ENCODE peak calls at places on chromosomes 3 and 15, in nine cellular contexts. B is choroid plexus epithelial cell, Q is AG09309, E is aorta, S is GM12892, D is ureter, O is HT1080, H is H9, Z is T-helper 1 cell. C is an unnamed sample.

GRCh38 chr3:127079211-127079610 is 96.3 kb downstream of the PLXNA1 start:
- DNase-seq in B (no peak), Q (no peak), E (no peak), S (no peak), D (no peak), O (no peak), H (no peak), Z (no peak), C (no peak)

GRCh38 chr3:3110299-3110630 is at the start of gene IL5RA:
- DNase-seq in B (peak; percentile 9), Q (no peak), E (no peak), S (no peak), D (no peak), O (no peak), H (peak; percentile 35), Z (no peak), C (no peak)

GRCh38 chr15:59388670-59389069 is 16.0 kb upstream of the MYO1E start:
- DNase-seq in B (peak; percentile 74), Q (peak; percentile 16), E (no peak), S (no peak), D (no peak), O (peak; percentile 34), H (no peak), Z (no peak), C (no peak)

GRCh38 chr3:113285226-113285625 is 73.9 kb downstream of the BOC start:
- DNase-seq in B (no peak), Q (no peak), E (no peak), S (no peak), D (no peak), O (no peak), H (no peak), Z (no peak), C (no peak)

GRCh38 chr3:146543461-146544012 is 870 bp downstream of the PLSCR1 start:
- DNase-seq in B (peak; percentile 48), Q (no peak), E (peak; percentile 47), S (peak; percentile 2), D (no peak), O (peak; percentile 32), H (no peak), Z (no peak), C (peak; percentile 34)

GRCh38 chr3:124974691-124975090 is 40.1 kb upstream of the MUC13 start:
- DNase-seq in B (no peak), Q (no peak), E (no peak), S (no peak), D (no peak), O (no peak), H (no peak), Z (no peak), C (peak; percentile 90)

GRCh38 chr15:54810496-54810895 is 386.2 kb downstream of the RSL24D1 start:
- DNase-seq in B (no peak), Q (no peak), E (no peak), S (no peak), D (no peak), O (no peak), H (no peak), Z (no peak), C (no peak)

GRCh38 chr3:89314454-89314853 is 207.0 kb downstream of the EPHA3 start:
- DNase-seq in B (peak; percentile 81), Q (no peak), E (no peak), S (no peak), D (no peak), O (peak; percentile 52), H (peak; percentile 34), Z (no peak), C (peak; percentile 58)

GRCh38 chr3:32844322-32844654 is 26.5 kb downstream of the TRIM71 start:
- DNase-seq in B (no peak), Q (no peak), E (no peak), S (no peak), D (no peak), O (no peak), H (peak; percentile 65), Z (no peak), C (no peak)

GRCh38 chr3:39260957-39261356 is 18.9 kb downstream of the CX3CR1 start:
- DNase-seq in B (peak; percentile 94), Q (peak; percentile 88), E (peak; percentile 94), S (no peak), D (peak; percentile 74), O (peak; percentile 83), H (no peak), Z (no peak), C (peak; percentile 75)

GRCh38 chr15:72534522-72534921 is 60.4 kb downstream of the ARIH1 start:
- DNase-seq in B (no peak), Q (no peak), E (no peak), S (no peak), D (no peak), O (no peak), H (no peak), Z (no peak), C (no peak)

GRCh38 chr3:71504250-71505036 is 79.1 kb downstream of the FOXP1 start:
- DNase-seq in B (peak; percentile 90), Q (peak; percentile 74), E (no peak), S (no peak), D (no peak), O (peak; percentile 93), H (no peak), Z (no peak), C (peak; percentile 12)

GRCh38 chr15:25705430-25706115 is 157.6 kb downstream of the ATP10A start:
- DNase-seq in B (no peak), Q (no peak), E (no peak), S (no peak), D (no peak), O (no peak), H (no peak), Z (no peak), C (no peak)

GRCh38 chr15:82647835-82648256 is 683 bp upstream of the CPEB1 start:
- DNase-seq in B (no peak), Q (no peak), E (no peak), S (no peak), D (no peak), O (no peak), H (peak; percentile 73), Z (no peak), C (no peak)

GRCh38 chr3:160016972-160017371 is 28.3 kb downstream of the IL12A start:
- DNase-seq in B (peak; percentile 79), Q (no peak), E (no peak), S (no peak), D (no peak), O (peak; percentile 56), H (no peak), Z (no peak), C (peak; percentile 15)

GRCh38 chr3:172317984-172318383 is 130.3 kb downstream of the GHSR start:
- DNase-seq in B (peak; percentile 92), Q (peak; percentile 81), E (peak; percentile 70), S (no peak), D (no peak), O (peak; percentile 97), H (no peak), Z (no peak), C (peak; percentile 70)

GRCh38 chr3:36701903-36702374 is 62.4 kb downstream of the DCLK3 start:
- DNase-seq in B (peak; percentile 89), Q (peak; percentile 58), E (no peak), S (no peak), D (no peak), O (peak; percentile 91), H (no peak), Z (no peak), C (no peak)

GRCh38 chr3:104198136-104198535 is 1168.6 kb upstream of the ALCAM start:
- DNase-seq in B (peak; percentile 45), Q (no peak), E (no peak), S (no peak), D (no peak), O (no peak), H (no peak), Z (no peak), C (no peak)

GRCh38 chr15:79820820-79821219 is 76.0 kb downstream of the MTHFS start:
- DNase-seq in B (no peak), Q (no peak), E (no peak), S (no peak), D (no peak), O (no peak), H (no peak), Z (no peak), C (no peak)

GRCh38 chr15:93110502-93111040 is 21.6 kb upstream of the RGMA start:
- DNase-seq in B (no peak), Q (no peak), E (no peak), S (no peak), D (no peak), O (peak; percentile 27), H (no peak), Z (no peak), C (no peak)

GRCh38 chr3:62109534-62109933 is 263.8 kb downstream of the FEZF2 start:
- DNase-seq in B (peak; percentile 99), Q (peak; percentile 93), E (peak; percentile 75), S (no peak), D (no peak), O (peak; percentile 97), H (peak; percentile 66), Z (no peak), C (no peak)

GRCh38 chr15:55546718-55547117 is 38.7 kb upstream of the DNAAF4 start:
- DNase-seq in B (no peak), Q (no peak), E (no peak), S (no peak), D (no peak), O (peak; percentile 60), H (no peak), Z (no peak), C (no peak)

GRCh38 chr3:101779808-101780366 is 876 bp downstream of the NXPE3 start:
- DNase-seq in B (no peak), Q (no peak), E (no peak), S (no peak), D (no peak), O (no peak), H (no peak), Z (no peak), C (no peak)

GRCh38 chr3:43759297-43759782 is 68.6 kb downstream of the ABHD5 start:
- DNase-seq in B (peak; percentile 76), Q (no peak), E (no peak), S (no peak), D (no peak), O (peak; percentile 97), H (no peak), Z (no peak), C (peak; percentile 71)

GRCh38 chr3:95715137-95715536 is 1099.3 kb upstream of the EPHA6 start:
- DNase-seq in B (no peak), Q (no peak), E (no peak), S (no peak), D (no peak), O (no peak), H (no peak), Z (no peak), C (no peak)

GRCh38 chr15:90306560-90306959 is 41.1 kb downstream of the NGRN start:
- DNase-seq in B (peak; percentile 26), Q (no peak), E (no peak), S (no peak), D (no peak), O (no peak), H (no peak), Z (no peak), C (no peak)

GRCh38 chr15:60916674-60917468 is 312.2 kb downstream of the RORA start:
- DNase-seq in B (peak; percentile 95), Q (peak; percentile 67), E (peak; percentile 93), S (peak; percentile 27), D (peak; percentile 90), O (peak; percentile 67), H (peak; percentile 87), Z (peak; percentile 67), C (peak; percentile 67)

GRCh38 chr3:23685484-23686258 is 120.1 kb upstream of the UBE2E1 start:
- DNase-seq in B (peak; percentile 97), Q (peak; percentile 98), E (peak; percentile 89), S (no peak), D (peak; percentile 93), O (peak; percentile 100), H (no peak), Z (no peak), C (peak; percentile 90)

GRCh38 chr3:28476194-28476593 is 127.6 kb upstream of the AZI2 start:
- DNase-seq in B (peak; percentile 76), Q (peak; percentile 38), E (no peak), S (peak; percentile 1), D (no peak), O (peak; percentile 17), H (no peak), Z (no peak), C (peak; percentile 60)

GRCh38 chr3:173396191-173397041 is 1.1 kb upstream of the NLGN1 start:
- DNase-seq in B (no peak), Q (no peak), E (no peak), S (no peak), D (no peak), O (peak; percentile 27), H (peak; percentile 50), Z (no peak), C (peak; percentile 28)

GRCh38 chr15:62940755-62941361 is 101.7 kb upstream of the TPM1 start:
- DNase-seq in B (peak; percentile 96), Q (peak; percentile 89), E (peak; percentile 91), S (no peak), D (peak; percentile 73), O (peak; percentile 97), H (no peak), Z (no peak), C (peak; percentile 2)

C was measured in SW480.